ENCODE peak calls at places on chromosomes 12 and 14, in six cellular contexts. H is SK-N-SH, O is GM12878, Z is K562, A is HepG2, L is H1. M is an unnamed sample.

GRCh38 chr12:2503762-2504161 is 291.0 kb upstream of the FKBP4 start:
- DNase-seq in Z (no peak), H (no peak), A (no peak), O (no peak), L (no peak), M (no peak)

GRCh38 chr14:45716506-45716905 is 463.5 kb upstream of the MIS18BP1 start:
- DNase-seq in H (peak), Z (no peak), L (no peak), A (peak), O (no peak), M (no peak)

GRCh38 chr12:89117448-89118034 is 234.8 kb downstream of the DUSP6 start:
- DNase-seq in Z (no peak), H (no peak), O (no peak), A (peak), L (no peak), M (peak)

GRCh38 chr12:119669744-119670472 is 2.0 kb downstream of the PRKAB1 start:
- DNase-seq in H (no peak), Z (no peak), L (no peak), O (no peak), A (peak), M (no peak)

GRCh38 chr14:103711516-103712431 is 3.5 kb downstream of the XRCC3 start:
- DNase-seq in O (no peak), A (no peak), H (no peak), Z (no peak), L (no peak), M (no peak)

GRCh38 chr14:94375552-94376107 is 12.8 kb downstream of the SERPINA1 start:
- DNase-seq in H (no peak), A (no peak), Z (no peak), O (no peak), L (no peak), M (no peak)

GRCh38 chr14:103524002-103524785 is 1.6 kb upstream of the CKB start:
- DNase-seq in H (no peak), A (no peak), Z (no peak), O (no peak), L (no peak), M (no peak)

GRCh38 chr14:71474291-71474690 is 457.9 kb upstream of the RGS6 start:
- DNase-seq in Z (no peak), O (no peak), L (no peak), A (no peak), H (peak), M (no peak)

GRCh38 chr12:106743270-106743988 is 31.1 kb upstream of the RIC8B start:
- DNase-seq in O (no peak), A (no peak), Z (no peak), L (no peak), H (no peak), M (no peak)

GRCh38 chr12:57057037-57057436 is 7.1 kb upstream of the MYO1A start:
- DNase-seq in H (no peak), L (no peak), Z (no peak), A (no peak), O (no peak), M (no peak)

GRCh38 chr14:30006695-30007094 is 79.0 kb upstream of the PRKD1 start:
- DNase-seq in L (no peak), O (no peak), A (no peak), H (no peak), Z (no peak), M (no peak)

GRCh38 chr12:67649165-67650126 is 901 bp downstream of the DYRK2 start:
- DNase-seq in O (no peak), H (peak), L (no peak), Z (peak), A (no peak), M (no peak)
- TF ChIP-seq GABPA in O (no peak), H (no peak), L (no peak), Z (no peak), A (no peak), M (no peak)

DNA sequence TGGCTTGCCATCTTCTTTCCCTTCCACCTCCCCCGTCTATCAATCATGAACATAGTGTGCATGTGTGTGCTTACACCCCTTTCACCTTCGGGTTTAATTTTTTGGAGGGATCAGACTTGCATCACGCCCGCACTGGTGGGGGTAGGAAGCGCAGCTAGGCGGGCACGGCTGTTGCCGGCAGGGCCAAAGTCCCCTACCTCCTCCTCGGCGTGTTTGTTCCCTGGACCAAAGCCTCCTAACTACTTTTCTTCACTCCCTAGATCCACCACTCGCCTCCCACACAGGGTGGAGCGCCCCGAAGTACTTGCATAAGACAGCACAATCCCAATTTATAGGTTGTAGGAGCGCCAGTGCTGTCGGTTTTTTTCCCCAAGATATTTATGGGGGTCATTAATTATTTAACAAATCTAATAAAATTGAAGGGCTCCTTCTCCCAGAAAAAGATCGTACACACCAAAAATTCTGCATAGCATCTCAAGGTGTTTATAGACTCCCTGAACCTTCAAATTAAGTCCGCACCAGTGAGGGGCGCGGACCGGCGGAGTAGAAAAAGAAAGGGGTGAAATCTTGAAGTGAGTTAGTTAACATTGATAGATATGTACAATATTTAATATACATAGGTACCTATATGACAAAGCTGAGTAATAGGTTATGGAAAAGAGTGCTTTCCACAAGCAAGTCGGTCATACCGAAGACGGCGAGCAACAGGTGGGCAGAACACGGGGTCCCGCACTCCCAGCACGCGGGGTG is 714 bp downstream of the PKP2 start:
- DNase-seq in Z (peak), O (no peak), H (no peak), A (peak), L (no peak), M (no peak)
- TF ChIP-seq POLR2AphosphoS5 in Z (no peak), O (no peak), H (no peak), A (no peak), L (no peak), M (no peak)

GRCh38 chr12:70933133-70933532 is 12.6 kb upstream of the PTPRR start:
- DNase-seq in L (no peak), H (no peak), Z (no peak), A (no peak), O (no peak), M (no peak)
- H3K4me3 ChIP-seq in L (no peak), H (no peak), Z (no peak), A (no peak), O (no peak), M (no peak)

GRCh38 chr12:72094490-72094889 is 155.8 kb downstream of the TPH2 start:
- DNase-seq in Z (no peak), A (no peak), H (no peak), O (no peak), L (no peak), M (no peak)

GRCh38 chr12:72095025-72095424 is 156.4 kb downstream of the TPH2 start:
- DNase-seq in A (no peak), L (no peak), O (no peak), H (no peak), Z (no peak), M (no peak)

GRCh38 chr12:72093930-72094329 is 155.3 kb downstream of the TPH2 start:
- DNase-seq in Z (no peak), O (no peak), H (no peak), L (no peak), A (no peak), M (no peak)

GRCh38 chr12:72102150-72102549 is 163.5 kb downstream of the TPH2 start:
- DNase-seq in H (no peak), Z (no peak), L (peak), A (no peak), O (no peak), M (no peak)

DNA sequence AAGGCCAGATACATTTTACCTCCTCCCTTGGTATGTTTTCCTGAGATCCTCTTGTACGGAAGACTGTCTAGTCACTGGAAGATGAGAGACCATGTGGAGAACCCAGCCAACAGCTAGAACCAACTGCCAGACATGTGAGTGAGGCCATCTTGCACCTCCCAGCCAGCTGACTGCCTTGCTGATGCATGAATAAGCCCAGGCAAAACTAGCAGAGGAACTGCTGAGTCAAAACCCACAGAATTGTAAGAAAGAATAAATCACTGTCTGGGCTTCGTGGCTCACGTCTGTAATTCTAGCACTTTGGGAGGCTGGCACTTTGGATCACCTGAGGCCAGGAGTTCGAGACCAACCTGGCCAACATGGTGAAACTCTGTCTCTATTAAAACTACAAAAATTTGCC is 160.0 kb downstream of the TPH2 start:
- DNase-seq in O (no peak), L (no peak), A (no peak), H (no peak), Z (no peak), M (no peak)
- TF ChIP-seq GABPA in O (no peak), L (no peak), A (no peak), H (no peak), Z (no peak), M (no peak)

GRCh38 chr12:79124385-79124784 is 259.8 kb downstream of the SYT1 start:
- DNase-seq in Z (no peak), O (no peak), L (no peak), A (no peak), H (no peak), M (no peak)

GRCh38 chr12:79121486-79121885 is 256.9 kb downstream of the SYT1 start:
- DNase-seq in O (no peak), A (no peak), L (no peak), H (peak), Z (peak), M (no peak)

GRCh38 chr12:79125358-79125757 is 260.8 kb downstream of the SYT1 start:
- DNase-seq in H (no peak), A (no peak), O (no peak), L (no peak), Z (no peak), M (no peak)

GRCh38 chr12:79128956-79129355 is 264.4 kb downstream of the SYT1 start:
- DNase-seq in H (no peak), L (no peak), Z (no peak), O (no peak), A (no peak), M (no peak)

DNA sequence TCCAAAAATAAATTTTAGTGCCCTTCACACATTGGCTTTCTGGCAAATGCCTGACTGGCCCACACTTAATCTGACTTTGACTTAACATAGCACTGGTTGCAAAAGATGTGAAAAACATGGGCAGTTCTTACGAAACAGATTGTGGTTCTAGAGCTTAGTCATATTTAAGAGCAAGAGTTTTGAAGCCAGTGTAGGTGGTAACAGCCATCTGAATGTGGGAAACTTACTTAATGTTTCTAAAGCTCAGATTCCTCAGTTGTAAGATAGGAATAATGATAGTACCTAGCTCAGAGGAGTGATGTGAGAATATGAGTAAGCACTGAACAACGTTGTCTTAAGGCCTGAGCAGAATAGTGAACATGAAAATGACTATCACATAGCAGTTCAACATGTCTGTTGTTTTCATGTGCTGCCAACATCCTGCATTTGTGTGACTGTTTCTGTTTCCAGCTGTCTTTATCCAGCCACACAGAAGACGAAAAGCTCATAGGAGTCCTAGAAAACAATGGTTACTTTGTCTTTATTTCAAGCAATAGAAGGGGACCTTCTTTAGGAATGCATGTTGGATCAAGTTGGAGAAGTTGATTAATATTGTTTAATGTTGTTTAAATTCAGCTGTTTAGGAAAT is 262.8 kb downstream of the SYT1 start:
- DNase-seq in Z (no peak), O (no peak), A (no peak), H (no peak), L (no peak), M (peak)
- TF ChIP-seq POLR2AphosphoS5 in Z (no peak), O (no peak), A (no peak), H (no peak), L (no peak), M (no peak)